ENCODE peak calls at places on chromosome 17, in seven cellular contexts. X is stimulated activated CD4-positive, alpha-beta T cell treated with anti-CD3 and anti-CD28 coated beads, Interleukin-4, amount 100 ng/mL, for 24 hours; S is HFFc6; H is tibial artery; V is GM20000; O is CD4-positive, alpha-beta memory T cell; W is MCF 10A. M is an unnamed sample.

GRCh38 chr17:27879987-27880608 is 13.1 kb downstream of the LYRM9 start:
- DNase-seq in V (peak; percentile 79), S (peak; percentile 46), O (peak; percentile 54), H (peak; percentile 47), X (peak; percentile 71), W (peak; percentile 77), M (peak; percentile 59)

GRCh38 chr17:37273419-37274051 is 102.2 kb upstream of the C17orf78 start:
- DNase-seq in O (no peak), S (peak; percentile 22), W (no peak), X (no peak), V (no peak), H (no peak), M (no peak)

GRCh38 chr17:75759457-75759856 is 5.5 kb downstream of the GALK1 start:
- DNase-seq in V (no peak), O (no peak), W (no peak), S (no peak), X (no peak), H (no peak), M (no peak)

GRCh38 chr17:35368086-35368824 is 5.2 kb downstream of the SLFN11 start:
- DNase-seq in H (peak; percentile 43), V (peak; percentile 82), O (peak; percentile 34), W (no peak), X (no peak), S (no peak), M (no peak)

GRCh38 chr17:6421700-6422604 is 13.0 kb downstream of the AIPL1 start:
- DNase-seq in O (peak; percentile 53), S (peak; percentile 58), W (peak; percentile 83), H (peak; percentile 77), V (peak; percentile 89), X (peak; percentile 80), M (peak; percentile 77)

GRCh38 chr17:16418684-16419066 is 3.3 kb downstream of the TRPV2 start:
- DNase-seq in W (no peak), O (no peak), H (no peak), S (no peak), X (no peak), V (no peak), M (peak; percentile 56)

GRCh38 chr17:39995438-39995837 is 14.8 kb downstream of the PSMD3 start:
- DNase-seq in W (peak; percentile 6), V (no peak), O (no peak), H (no peak), S (no peak), X (no peak), M (no peak)

GRCh38 chr17:28908640-28909098 is 5.8 kb upstream of the DHRS13 start:
- DNase-seq in O (no peak), H (peak; percentile 69), X (no peak), S (peak; percentile 61), W (peak; percentile 68), V (no peak), M (peak; percentile 67)

GRCh38 chr17:50621562-50621961 is 13.1 kb upstream of the ABCC3 start:
- DNase-seq in W (no peak), X (no peak), O (no peak), S (no peak), V (no peak), H (no peak), M (no peak)

GRCh38 chr17:77209330-77209748 is 68.6 kb downstream of the SEC14L1 start:
- DNase-seq in H (no peak), S (no peak), W (no peak), O (no peak), X (no peak), V (no peak), M (no peak)

GRCh38 chr17:49582789-49583188 is 7.1 kb downstream of the NXPH3 start:
- DNase-seq in W (peak; percentile 49), V (no peak), O (no peak), H (no peak), X (no peak), S (peak; percentile 19), M (peak; percentile 77)

GRCh38 chr17:49783051-49783715 is 5.3 kb upstream of the KAT7 start:
- DNase-seq in X (no peak), O (no peak), H (peak; percentile 28), S (no peak), W (no peak), V (no peak), M (peak; percentile 28)

GRCh38 chr17:19650826-19651225 is 2.3 kb downstream of the ALDH3A2 start:
- DNase-seq in H (no peak), X (no peak), S (peak; percentile 33), V (no peak), O (no peak), W (peak; percentile 20), M (peak; percentile 55)

GRCh38 chr17:62792122-62792800 is 15.9 kb downstream of the MARCHF10 start:
- DNase-seq in H (no peak), S (peak; percentile 91), V (no peak), O (no peak), X (no peak), W (peak; percentile 90), M (peak; percentile 97)

GRCh38 chr17:61383689-61384201 is 15.9 kb upstream of the TBX2 start:
- DNase-seq in H (no peak), V (no peak), X (no peak), S (no peak), O (no peak), W (no peak), M (no peak)

GRCh38 chr17:4998027-4998665 is 396 bp downstream of the KIF1C start:
- DNase-seq in H (peak; percentile 43), X (peak; percentile 36), S (no peak), V (peak; percentile 32), W (peak; percentile 8), O (no peak), M (no peak)

GRCh38 chr17:2564876-2565275 is 28.6 kb upstream of the PAFAH1B1 start:
- DNase-seq in H (no peak), X (no peak), W (peak; percentile 68), O (no peak), S (no peak), V (no peak), M (peak; percentile 20)

GRCh38 chr17:28421775-28422305 is 15.8 kb upstream of the SLC46A1 start:
- DNase-seq in W (no peak), S (no peak), H (no peak), X (no peak), V (no peak), O (no peak), M (no peak)

GRCh38 chr17:42313389-42313772 is 25.1 kb downstream of the STAT5A start:
- DNase-seq in S (no peak), V (no peak), O (no peak), W (no peak), H (no peak), X (no peak), M (no peak)

GRCh38 chr17:18319604-18320256 is 4.6 kb downstream of the SMCR8 start:
- DNase-seq in H (no peak), O (no peak), X (no peak), S (peak; percentile 55), V (no peak), W (peak; percentile 48), M (peak; percentile 32)

GRCh38 chr17:8162997-8163977 is 539 bp upstream of the VAMP2 start:
- DNase-seq in X (no peak), H (no peak), O (no peak), V (no peak), W (no peak), S (no peak), M (no peak)

GRCh38 chr17:56592487-56593072 is 919 bp upstream of the NOG start:
- DNase-seq in X (peak; percentile 72), O (peak; percentile 51), W (peak; percentile 52), H (peak; percentile 44), S (peak; percentile 45), V (peak; percentile 91), M (peak; percentile 54)

GRCh38 chr17:31373150-31374082 is 18.1 kb upstream of the RAB11FIP4 start:
- DNase-seq in X (peak; percentile 20), V (peak; percentile 45), W (peak; percentile 70), S (peak; percentile 67), H (no peak), O (peak; percentile 65), M (peak; percentile 67)

GRCh38 chr17:16342979-16343378 is 10.3 kb downstream of the CENPV start:
- DNase-seq in V (no peak), S (peak; percentile 20), H (no peak), W (no peak), O (no peak), X (no peak), M (peak; percentile 28)

GRCh38 chr17:5978496-5978895 is 91.7 kb upstream of the WSCD1 start:
- DNase-seq in W (no peak), H (no peak), S (no peak), X (no peak), V (no peak), O (no peak), M (no peak)

GRCh38 chr17:63203652-63204051 is 237.6 kb downstream of the TANC2 start:
- DNase-seq in V (no peak), S (no peak), W (no peak), X (no peak), O (no peak), H (no peak), M (no peak)

GRCh38 chr17:4604111-4604644 is 19.8 kb downstream of the SMTNL2 start:
- DNase-seq in V (no peak), O (no peak), S (peak; percentile 13), X (no peak), W (peak; percentile 8), H (no peak), M (peak; percentile 23)

GRCh38 chr17:82121246-82121645 is 23.2 kb upstream of the FASN start:
- DNase-seq in O (no peak), V (no peak), H (no peak), X (no peak), S (no peak), W (no peak), M (no peak)

GRCh38 chr17:78390241-78391050 is 12.0 kb downstream of the PGS1 start:
- DNase-seq in H (no peak), W (peak; percentile 36), V (no peak), X (no peak), O (no peak), S (peak; percentile 95), M (peak; percentile 95)

GRCh38 chr17:27603446-27603820 is 27.6 kb upstream of the LGALS9 start:
- DNase-seq in V (no peak), X (no peak), W (no peak), O (no peak), S (no peak), H (no peak), M (no peak)

GRCh38 chr17:31197991-31198390 is 99.0 kb downstream of the OMG start:
- DNase-seq in X (no peak), W (no peak), O (no peak), S (peak; percentile 55), V (no peak), H (no peak), M (peak; percentile 30)

GRCh38 chr17:81399481-81400153 is 4.4 kb downstream of the BAHCC1 start:
- DNase-seq in X (no peak), V (peak; percentile 77), S (no peak), O (peak; percentile 13), H (no peak), W (peak; percentile 27), M (peak; percentile 41)

GRCh38 chr17:57365420-57365819 is 109.1 kb downstream of the MSI2 start:
- DNase-seq in H (no peak), V (no peak), O (no peak), S (no peak), W (no peak), X (no peak), M (no peak)

GRCh38 chr17:10751569-10751968 is 21.7 kb upstream of the TMEM220 start:
- DNase-seq in X (no peak), W (no peak), H (no peak), O (no peak), S (no peak), V (no peak), M (no peak)

GRCh38 chr17:33373209-33373608 is 80.1 kb upstream of the ASIC2 start:
- DNase-seq in X (no peak), V (no peak), W (no peak), H (no peak), O (no peak), S (no peak), M (no peak)